ENCODE peak calls at places on chromosomes 4 and X, in seven cellular contexts. E is cerebellum; C is Right ventricle myocardium superior; V is posterior vena cava; Z is stimulated activated CD4-positive, alpha-beta T cell treated with anti-CD3 and anti-CD28 coated beads, Interleukin-2, amount 100 ng/mL, for 48 hours; B is HuH-7; R is choroid plexus epithelial cell. W is an unnamed sample.

GRCh38 chrX:85052636-85053343 is 49.1 kb downstream of the APOOL start:
- DNase-seq in B (no peak), E (no peak), Z (no peak), R (peak), C (no peak), V (no peak), W (no peak)

GRCh38 chr4:40990899-40991265 is 223.5 kb downstream of the APBB2 start:
- DNase-seq in R (no peak), V (no peak), B (no peak), C (no peak), Z (no peak), E (no peak), W (no peak)

GRCh38 chr4:153750197-153750817 is 9.5 kb downstream of the RNF175 start:
- DNase-seq in E (peak), C (no peak), Z (peak), V (no peak), R (peak), B (peak), W (peak)

GRCh38 chrX:29042341-29042740 is 455.1 kb downstream of the IL1RAPL1 start:
- DNase-seq in B (no peak), R (no peak), Z (no peak), E (no peak), C (no peak), V (no peak), W (no peak)

GRCh38 chr4:123987408-123987807 is 590.8 kb downstream of the SPRY1 start:
- DNase-seq in R (no peak), Z (no peak), B (no peak), E (no peak), V (no peak), C (no peak), W (no peak)

GRCh38 chr4:154720618-154721267 is 23.1 kb upstream of the LRAT start:
- DNase-seq in E (no peak), Z (no peak), R (no peak), B (no peak), V (no peak), C (no peak), W (peak)

GRCh38 chr4:46886711-46887110 is 22.3 kb downstream of the COX7B2 start:
- DNase-seq in Z (no peak), C (no peak), R (peak), V (no peak), B (peak), E (no peak), W (no peak)

GRCh38 chr4:28277931-28278330 is 1417.3 kb downstream of the STIM2 start:
- DNase-seq in C (no peak), B (no peak), Z (no peak), E (no peak), R (no peak), V (no peak), W (no peak)

GRCh38 chr4:925171-925570 is 6.9 kb downstream of the GAK start:
- DNase-seq in R (no peak), E (no peak), Z (no peak), B (no peak), V (peak), C (peak), W (no peak)

GRCh38 chr4:139555705-139556070 is 331 bp downstream of the SETD7 start:
- DNase-seq in B (peak), V (peak), R (no peak), E (peak), C (peak), Z (no peak), W (no peak)

GRCh38 chr4:4668355-4669210 is 126.7 kb upstream of the STX18 start:
- DNase-seq in R (no peak), B (no peak), Z (no peak), E (no peak), V (no peak), C (no peak), W (no peak)

GRCh38 chr4:104470770-104471169 is 23.9 kb downstream of the CXXC4 start:
- DNase-seq in E (no peak), V (no peak), R (no peak), B (no peak), Z (no peak), C (no peak), W (no peak)